ENCODE peak calls at places on chromosomes 4 and X, in four cellular contexts. One of them, this sample, is unnamed.

GRCh38 chr4:86359944-86360478 is at the start of gene MAPK10:
- DNase-seq in Peyer's patch: no peak
- DNase-seq in stomach: peak; percentile 38
- DNase-seq in breast epithelium: no peak
- DNase-seq in this sample: peak; percentile 16

GRCh38 chrX:100674705-100675104 is 30.7 kb downstream of the SRPX2 start:
- DNase-seq in Peyer's patch: no peak
- DNase-seq in stomach: no peak
- DNase-seq in breast epithelium: no peak
- DNase-seq in this sample: no peak

GRCh38 chr4:57211131-57211530 is 100.9 kb upstream of the IGFBP7 start:
- DNase-seq in Peyer's patch: no peak
- DNase-seq in stomach: no peak
- DNase-seq in breast epithelium: no peak
- DNase-seq in this sample: no peak

GRCh38 chrX:69614896-69615295 is 1.0 kb upstream of the EDA start:
- DNase-seq in Peyer's patch: no peak
- DNase-seq in stomach: no peak
- DNase-seq in breast epithelium: no peak
- DNase-seq in this sample: no peak

GRCh38 chrX:46381630-46382029 is 163.6 kb downstream of the ZNF674 start:
- DNase-seq in Peyer's patch: no peak
- DNase-seq in stomach: no peak
- DNase-seq in breast epithelium: no peak
- DNase-seq in this sample: peak; percentile 8

GRCh38 chr4:98950925-98951324 is 22.0 kb upstream of the EIF4E start:
- DNase-seq in Peyer's patch: no peak
- DNase-seq in stomach: no peak
- DNase-seq in breast epithelium: no peak
- DNase-seq in this sample: no peak

GRCh38 chrX:5907202-5907601 is 321.5 kb downstream of the NLGN4X start:
- DNase-seq in Peyer's patch: no peak
- DNase-seq in stomach: no peak
- DNase-seq in breast epithelium: no peak
- DNase-seq in this sample: no peak

GRCh38 chr4:151031831-151032605 is 16.9 kb upstream of the LRBA start:
- DNase-seq in Peyer's patch: no peak
- DNase-seq in stomach: no peak
- DNase-seq in breast epithelium: no peak
- DNase-seq in this sample: no peak

GRCh38 chrX:132270021-132270420 is 50.8 kb upstream of the RAP2C start:
- DNase-seq in Peyer's patch: no peak
- DNase-seq in stomach: no peak
- DNase-seq in breast epithelium: no peak
- DNase-seq in this sample: no peak

GRCh38 chr4:37748546-37748945 is 62.4 kb upstream of the RELL1 start:
- DNase-seq in Peyer's patch: no peak
- DNase-seq in stomach: no peak
- DNase-seq in breast epithelium: no peak
- DNase-seq in this sample: no peak

GRCh38 chr4:6383019-6383404 is 89.4 kb downstream of the PPP2R2C start:
- DNase-seq in Peyer's patch: no peak
- DNase-seq in stomach: no peak
- DNase-seq in breast epithelium: peak; percentile 30
- DNase-seq in this sample: no peak

GRCh38 chrX:73215263-73215662 is 612 bp upstream of the NAP1L2 start:
- DNase-seq in Peyer's patch: no peak
- DNase-seq in stomach: no peak
- DNase-seq in breast epithelium: no peak
- DNase-seq in this sample: no peak

GRCh38 chr4:38583102-38583501 is 80.9 kb upstream of the KLF3 start:
- DNase-seq in Peyer's patch: no peak
- DNase-seq in stomach: no peak
- DNase-seq in breast epithelium: no peak
- DNase-seq in this sample: no peak

GRCh38 chr4:3369781-3370660 is 71.7 kb upstream of the HGFAC start:
- DNase-seq in Peyer's patch: no peak
- DNase-seq in stomach: no peak
- DNase-seq in breast epithelium: no peak
- DNase-seq in this sample: no peak

GRCh38 chr4:146342600-146343192 is 128.4 kb downstream of the REELD1 start:
- DNase-seq in Peyer's patch: no peak
- DNase-seq in stomach: no peak
- DNase-seq in breast epithelium: no peak
- DNase-seq in this sample: no peak

GRCh38 chr4:66187175-66187720 is 517.0 kb upstream of the EPHA5 start:
- DNase-seq in Peyer's patch: no peak
- DNase-seq in stomach: no peak
- DNase-seq in breast epithelium: no peak
- DNase-seq in this sample: no peak

GRCh38 chrX:73859622-73860021 is 296.6 kb downstream of the CHIC1 start:
- DNase-seq in Peyer's patch: no peak
- DNase-seq in stomach: no peak
- DNase-seq in breast epithelium: no peak
- DNase-seq in this sample: no peak

GRCh38 chr4:41158274-41158673 is 56.1 kb downstream of the APBB2 start:
- DNase-seq in Peyer's patch: no peak
- DNase-seq in stomach: no peak
- DNase-seq in breast epithelium: no peak
- DNase-seq in this sample: no peak

GRCh38 chr4:6451309-6451708 is 21.1 kb downstream of the PPP2R2C start:
- DNase-seq in Peyer's patch: no peak
- DNase-seq in stomach: no peak
- DNase-seq in breast epithelium: no peak
- DNase-seq in this sample: no peak

GRCh38 chr4:173288296-173288695 is 45.9 kb downstream of the HMGB2 start:
- DNase-seq in Peyer's patch: no peak
- DNase-seq in stomach: peak; percentile 68
- DNase-seq in breast epithelium: no peak
- DNase-seq in this sample: peak; percentile 82

DNA sequence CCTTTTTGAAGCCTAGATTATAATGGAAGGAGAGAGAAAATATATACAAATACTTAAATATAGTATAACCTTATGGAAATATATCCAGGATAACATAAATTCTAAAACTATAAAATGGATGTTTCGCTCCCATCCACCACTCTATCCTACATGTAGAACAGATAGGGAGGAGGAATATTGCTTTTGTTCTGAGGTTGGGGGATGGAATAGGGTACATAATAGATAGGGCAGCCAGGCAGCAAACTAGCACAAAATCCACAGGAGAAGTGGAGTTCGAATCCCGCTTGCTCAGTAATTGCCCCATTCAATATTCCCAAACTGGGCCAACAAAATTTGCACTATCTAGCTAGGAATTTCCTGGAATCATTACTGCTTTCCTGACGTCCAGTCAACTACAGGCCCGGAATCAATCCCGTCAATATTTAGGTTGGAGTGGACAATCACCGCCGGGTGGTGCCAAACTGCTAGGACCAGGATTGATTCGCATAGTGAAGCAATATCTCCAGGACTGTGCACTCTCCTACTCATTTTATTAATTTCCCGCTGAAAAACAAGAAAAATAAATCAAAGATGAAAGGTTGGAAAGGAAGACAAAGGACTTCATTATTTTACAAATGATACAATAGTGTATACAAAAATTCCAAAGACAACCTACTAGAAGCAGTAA is 40.4 kb upstream of the PAPSS1 start:
- DNase-seq in Peyer's patch: peak; percentile 74
- DNase-seq in stomach: peak; percentile 68
- DNase-seq in breast epithelium: no peak
- DNase-seq in this sample: no peak
- TF ChIP-seq CTCF in Peyer's patch: no peak
- TF ChIP-seq CTCF in stomach: peak; percentile 31
- TF ChIP-seq CTCF in breast epithelium: peak; percentile 29
- TF ChIP-seq CTCF in this sample: peak; percentile 7

GRCh38 chr4:48687313-48687712 is 92.8 kb downstream of the FRYL start:
- DNase-seq in Peyer's patch: no peak
- DNase-seq in stomach: no peak
- DNase-seq in breast epithelium: no peak
- DNase-seq in this sample: no peak
- H3K9me3 ChIP-seq in Peyer's patch: no peaks in the 10 kb centered on the region
- H3K9me3 ChIP-seq in stomach: no peaks in the 10 kb centered on the region
- H3K9me3 ChIP-seq in breast epithelium: no peaks in the 10 kb centered on the region
- H3K9me3 ChIP-seq in this sample: no peaks in the 10 kb centered on the region

GRCh38 chrX:23008431-23009099 is 8.8 kb downstream of the DDX53 start:
- DNase-seq in Peyer's patch: no peak
- DNase-seq in stomach: no peak
- DNase-seq in breast epithelium: no peak
- DNase-seq in this sample: no peak
- TF ChIP-seq CTCF in Peyer's patch: no peak
- TF ChIP-seq CTCF in stomach: no peak
- TF ChIP-seq CTCF in breast epithelium: no peak
- TF ChIP-seq CTCF in this sample: no peak

GRCh38 chr4:170214101-170214500 is 124.3 kb upstream of the AADAT start:
- DNase-seq in Peyer's patch: no peak
- DNase-seq in stomach: no peak
- DNase-seq in breast epithelium: no peak
- DNase-seq in this sample: no peak
- H3K9me3 ChIP-seq in Peyer's patch: no peaks in the 10 kb centered on the region
- H3K9me3 ChIP-seq in stomach: peaks cover 60% of the 10 kb centered on the region
- H3K9me3 ChIP-seq in breast epithelium: peaks cover 11% of the 10 kb centered on the region
- H3K9me3 ChIP-seq in this sample: no peaks in the 10 kb centered on the region

GRCh38 chr4:128287871-128288688 is 467 bp upstream of the PGRMC2 start:
- DNase-seq in Peyer's patch: peak; percentile 99
- DNase-seq in stomach: peak; percentile 100
- DNase-seq in breast epithelium: peak; percentile 99
- DNase-seq in this sample: peak; percentile 100
- TF ChIP-seq CTCF in Peyer's patch: peak; percentile 9
- TF ChIP-seq CTCF in stomach: peak; percentile 25
- TF ChIP-seq CTCF in breast epithelium: peak; percentile 55
- TF ChIP-seq CTCF in this sample: peak; percentile 25

DNA sequence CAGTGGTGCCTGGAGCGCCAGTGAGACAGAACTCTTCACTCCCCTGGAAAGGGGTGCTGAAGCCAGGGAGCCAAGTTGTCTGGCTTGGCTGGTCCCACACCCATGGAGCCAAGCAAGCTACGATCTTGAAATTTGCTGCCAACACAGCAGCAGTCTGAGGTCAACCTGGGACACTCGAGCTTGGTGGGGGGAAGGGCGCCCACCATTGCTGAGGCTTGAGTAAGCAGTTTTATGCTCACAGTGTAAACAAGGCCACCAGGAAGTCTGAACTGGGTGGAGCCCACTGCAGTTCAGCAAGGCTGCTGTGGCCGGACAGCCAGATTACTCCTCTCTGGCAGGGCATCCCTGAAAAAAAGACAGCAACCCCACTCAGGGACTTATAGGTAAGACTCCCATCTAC is 149.5 kb downstream of the EDA2R start:
- DNase-seq in Peyer's patch: no peak
- DNase-seq in stomach: no peak
- DNase-seq in breast epithelium: no peak
- DNase-seq in this sample: no peak
- H3K9me3 ChIP-seq in Peyer's patch: no peaks in the 10 kb centered on the region
- H3K9me3 ChIP-seq in stomach: no peaks in the 10 kb centered on the region
- H3K9me3 ChIP-seq in breast epithelium: peaks cover 6% of the 10 kb centered on the region
- H3K9me3 ChIP-seq in this sample: no peaks in the 10 kb centered on the region

GRCh38 chrX:30483996-30484395 is 93.6 kb downstream of the TASL start:
- DNase-seq in Peyer's patch: no peak
- DNase-seq in stomach: no peak
- DNase-seq in breast epithelium: no peak
- DNase-seq in this sample: no peak

GRCh38 chrX:30488092-30488491 is 89.5 kb downstream of the TASL start:
- DNase-seq in Peyer's patch: no peak
- DNase-seq in stomach: no peak
- DNase-seq in breast epithelium: no peak
- DNase-seq in this sample: no peak

GRCh38 chrX:30493348-30493747 is 84.2 kb downstream of the TASL start:
- DNase-seq in Peyer's patch: no peak
- DNase-seq in stomach: no peak
- DNase-seq in breast epithelium: no peak
- DNase-seq in this sample: no peak

DNA sequence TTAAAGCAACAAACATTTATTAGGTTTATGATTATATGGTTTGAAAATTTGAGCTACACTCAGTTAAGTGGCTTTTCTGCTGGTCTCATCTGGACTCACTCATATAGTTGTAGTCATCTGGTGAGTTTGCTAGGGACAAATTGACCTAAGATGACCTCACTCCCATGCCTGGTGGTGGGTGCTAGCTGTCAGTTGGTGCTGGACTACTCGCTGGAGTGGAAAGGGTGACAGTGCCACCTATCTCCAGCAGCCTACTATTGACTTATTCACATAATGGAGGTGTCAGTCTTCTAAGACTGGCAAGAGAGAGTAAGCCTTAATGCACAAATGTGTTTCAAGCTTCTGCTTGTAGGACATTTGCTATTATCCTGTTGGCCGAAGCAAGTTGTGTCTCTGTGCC is 88.2 kb downstream of the TASL start:
- DNase-seq in Peyer's patch: no peak
- DNase-seq in stomach: no peak
- DNase-seq in breast epithelium: no peak
- DNase-seq in this sample: no peak
- TF ChIP-seq CTCF in Peyer's patch: no peak
- TF ChIP-seq CTCF in stomach: no peak
- TF ChIP-seq CTCF in breast epithelium: no peak
- TF ChIP-seq CTCF in this sample: no peak

GRCh38 chr4:803884-804283 is 22.0 kb downstream of the CPLX1 start:
- DNase-seq in Peyer's patch: no peak
- DNase-seq in stomach: no peak
- DNase-seq in breast epithelium: no peak
- DNase-seq in this sample: no peak

GRCh38 chr4:807792-808191 is 18.1 kb downstream of the CPLX1 start:
- DNase-seq in Peyer's patch: peak; percentile 50
- DNase-seq in stomach: peak; percentile 37
- DNase-seq in breast epithelium: no peak
- DNase-seq in this sample: no peak

GRCh38 chr4:808860-809570 is 16.9 kb downstream of the CPLX1 start:
- DNase-seq in Peyer's patch: no peak
- DNase-seq in stomach: no peak
- DNase-seq in breast epithelium: no peak
- DNase-seq in this sample: no peak

GRCh38 chr4:801436-802124 is 24.3 kb downstream of the CPLX1 start:
- DNase-seq in Peyer's patch: no peak
- DNase-seq in stomach: no peak
- DNase-seq in breast epithelium: no peak
- DNase-seq in this sample: no peak

DNA sequence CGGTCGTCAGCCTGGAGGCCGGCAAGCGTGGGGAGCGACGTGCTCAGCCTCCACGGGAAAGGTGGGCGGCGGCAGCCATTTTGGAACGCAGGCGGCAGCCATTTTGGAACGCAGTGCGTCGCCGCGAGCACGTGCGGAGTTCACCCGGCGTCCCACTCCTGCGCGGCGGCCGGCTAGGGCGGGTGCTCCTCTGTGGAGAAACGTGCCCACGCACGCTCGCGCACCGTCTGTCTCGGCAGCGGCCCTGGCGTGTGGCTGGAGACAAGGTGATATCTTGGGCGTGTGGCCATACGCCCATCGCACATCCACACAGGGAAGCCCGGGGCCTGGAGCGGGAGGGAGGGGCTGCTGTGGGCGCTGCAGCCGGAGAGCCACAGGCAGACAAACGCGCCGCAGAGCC is 21.1 kb downstream of the CPLX1 start:
- DNase-seq in Peyer's patch: no peak
- DNase-seq in stomach: no peak
- DNase-seq in breast epithelium: no peak
- DNase-seq in this sample: no peak
- H3K9me3 ChIP-seq in Peyer's patch: no peaks in the 10 kb centered on the region
- H3K9me3 ChIP-seq in stomach: no peaks in the 10 kb centered on the region
- H3K9me3 ChIP-seq in breast epithelium: no peaks in the 10 kb centered on the region
- H3K9me3 ChIP-seq in this sample: no peaks in the 10 kb centered on the region